ENCODE peak calls at places on chromosomes 11 and 22, in eight cellular contexts. L is NAMALWA; M is astrocyte of the spinal cord; K is activated CD4-positive, CD25-positive, alpha-beta regulatory T cell treated with anti-CD3 and anti-CD28 coated beads, Interleukin-2, amount 50 U/mL, for 16 hours; R is Daoy; V is mammary epithelial cell; G is posterior cingulate gyrus; S is NCI-H82. I is an unnamed sample.

GRCh38 chr11:44894217-44894617 is 56.5 kb downstream of the TP53I11 start:
- DNase-seq in L (peak), M (peak), K (peak), R (peak), V (peak), G (peak), S (peak), I (peak)

GRCh38 chr22:30002861-30003489 is 77.3 kb upstream of the HORMAD2 start:
- DNase-seq in L (no peak), M (no peak), K (no peak), R (no peak), V (no peak), G (no peak), S (no peak), I (no peak)

GRCh38 chr11:2933376-2934056 is 4.3 kb upstream of the PHLDA2 start:
- DNase-seq in L (peak), M (peak), K (no peak), R (peak), V (peak), G (no peak), S (no peak), I (peak)

GRCh38 chr22:39496131-39496838 is 5.8 kb upstream of the MIEF1 start:
- DNase-seq in L (peak), M (peak), K (no peak), R (peak), V (peak), G (peak), S (peak), I (peak)

GRCh38 chr11:107043242-107043991 is 25.1 kb upstream of the GUCY1A2 start:
- DNase-seq in L (no peak), M (peak), K (no peak), R (peak), V (peak), G (no peak), S (no peak), I (peak)

GRCh38 chr11:82547163-82547560 is 186.5 kb downstream of the FAM181B start:
- DNase-seq in L (no peak), M (no peak), K (no peak), R (no peak), V (no peak), G (no peak), S (no peak), I (no peak)

GRCh38 chr11:26944866-26945664 is 48.8 kb upstream of the FIBIN start:
- DNase-seq in L (no peak), M (peak), K (no peak), R (no peak), V (no peak), G (no peak), S (no peak), I (no peak)

GRCh38 chr22:28978863-28979799 is 82.5 kb downstream of the C22orf31 start:
- DNase-seq in L (no peak), M (no peak), K (no peak), R (no peak), V (no peak), G (no peak), S (no peak), I (no peak)

GRCh38 chr22:24989135-24989534 is 36.6 kb downstream of the KIAA1671 start:
- DNase-seq in L (no peak), M (no peak), K (no peak), R (no peak), V (no peak), G (no peak), S (no peak), I (no peak)

GRCh38 chr11:120302001-120302805 is 22.9 kb upstream of the TLCD5 start:
- DNase-seq in L (no peak), M (no peak), K (no peak), R (no peak), V (no peak), G (no peak), S (no peak), I (no peak)

GRCh38 chr22:46972256-46972655 is 209.8 kb downstream of the TBC1D22A start:
- DNase-seq in L (no peak), M (no peak), K (no peak), R (no peak), V (no peak), G (no peak), S (no peak), I (no peak)

GRCh38 chr11:2940930-2941821 is 12.0 kb upstream of the PHLDA2 start:
- DNase-seq in L (no peak), M (peak), K (no peak), R (no peak), V (peak), G (peak), S (no peak), I (no peak)

GRCh38 chr22:17703811-17704210 is 65.3 kb downstream of the BCL2L13 start:
- DNase-seq in L (no peak), M (no peak), K (no peak), R (no peak), V (no peak), G (no peak), S (no peak), I (no peak)

GRCh38 chr11:110903378-110903777 is 191.1 kb upstream of the ARHGAP20 start:
- DNase-seq in L (no peak), M (no peak), K (no peak), R (no peak), V (no peak), G (no peak), S (no peak), I (no peak)

GRCh38 chr11:128098840-128099239 is 488.5 kb downstream of the ETS1 start:
- DNase-seq in L (no peak), M (no peak), K (no peak), R (no peak), V (no peak), G (no peak), S (peak), I (peak)

GRCh38 chr11:68273056-68273738 is 1.4 kb upstream of the C11orf24 start:
- DNase-seq in L (peak), M (no peak), K (no peak), R (no peak), V (no peak), G (no peak), S (no peak), I (no peak)

GRCh38 chr22:22959147-22959827 is 71.7 kb downstream of the IGLL5 start:
- DNase-seq in L (peak), M (peak), K (peak), R (peak), V (peak), G (peak), S (peak), I (peak)

GRCh38 chr11:109320595-109320994 is 101.4 kb upstream of the C11orf87 start:
- DNase-seq in L (no peak), M (peak), K (no peak), R (no peak), V (peak), G (no peak), S (no peak), I (no peak)

GRCh38 chr11:22433517-22433916 is 95.3 kb downstream of the SLC17A6 start:
- DNase-seq in L (no peak), M (no peak), K (no peak), R (no peak), V (no peak), G (no peak), S (no peak), I (no peak)

GRCh38 chr11:27456802-27457329 is 15.7 kb downstream of the LGR4 start:
- DNase-seq in L (no peak), M (no peak), K (no peak), R (no peak), V (no peak), G (no peak), S (no peak), I (no peak)

GRCh38 chr22:40593460-40594273 is 42.9 kb downstream of the MRTFA start:
- DNase-seq in L (peak), M (no peak), K (no peak), R (no peak), V (no peak), G (no peak), S (no peak), I (no peak)

GRCh38 chr22:46563381-46564083 is 26.1 kb upstream of the CELSR1 start:
- DNase-seq in L (peak), M (peak), K (peak), R (peak), V (peak), G (peak), S (peak), I (peak)

GRCh38 chr11:407651-408080 is 7.1 kb downstream of the SIGIRR start:
- DNase-seq in L (no peak), M (no peak), K (no peak), R (no peak), V (no peak), G (no peak), S (no peak), I (no peak)

GRCh38 chr11:126390418-126390817 is 34.9 kb downstream of the ST3GAL4 start:
- DNase-seq in L (no peak), M (no peak), K (no peak), R (no peak), V (no peak), G (no peak), S (no peak), I (no peak)

GRCh38 chr22:49476800-49477400 is 350.8 kb downstream of the BRD1 start:
- DNase-seq in L (no peak), M (no peak), K (no peak), R (no peak), V (no peak), G (no peak), S (no peak), I (no peak)

GRCh38 chr11:60371854-60372253 is 6.5 kb upstream of the MS4A7 start:
- DNase-seq in L (no peak), M (no peak), K (no peak), R (no peak), V (no peak), G (no peak), S (no peak), I (no peak)

GRCh38 chr11:104870910-104871309 is 27.4 kb downstream of the CASP12 start:
- DNase-seq in L (no peak), M (peak), K (no peak), R (no peak), V (no peak), G (no peak), S (no peak), I (no peak)

I was measured in NB4.